ENCODE peak calls at places on chromosomes 6 and 20, in eight cellular contexts. F is hepatocyte, R is fibroblast of lung, I is GM23248, A is neural progenitor cell, N is keratinocyte, B is A549, P is Karpas-422. D is an unnamed sample.

GRCh38 chr6:78910611-78911134 is 43.3 kb downstream of the IRAK1BP1 start:
- DNase-seq in F (peak), R (peak), I (peak), A (peak), N (no peak), B (no peak), P (no peak), D (peak)

GRCh38 chr6:21769405-21769851 is 175.9 kb downstream of the SOX4 start:
- DNase-seq in F (peak), R (peak), I (peak), A (peak), N (no peak), B (no peak), P (no peak), D (peak)

GRCh38 chr20:44326391-44327159 is 10.3 kb upstream of the R3HDML start:
- DNase-seq in F (peak), R (no peak), I (peak), A (peak), N (no peak), B (no peak), P (no peak), D (no peak)

GRCh38 chr6:165854863-165855593 is 192.0 kb upstream of the PDE10A start:
- DNase-seq in F (no peak), R (no peak), I (no peak), A (no peak), N (no peak), B (no peak), P (no peak), D (no peak)

GRCh38 chr6:42532038-42532669 is 31.7 kb upstream of the UBR2 start:
- DNase-seq in F (peak), R (peak), I (peak), A (peak), N (peak), B (peak), P (peak), D (peak)

GRCh38 chr6:142374965-142375733 is 73.3 kb downstream of the ADGRG6 start:
- DNase-seq in F (peak), R (peak), I (peak), A (no peak), N (peak), B (peak), P (no peak), D (peak)

GRCh38 chr6:64010010-64010409 is 374.4 kb downstream of the PHF3 start:
- DNase-seq in F (no peak), R (no peak), I (no peak), A (peak), N (no peak), B (no peak), P (no peak), D (no peak)

GRCh38 chr6:75296811-75297779 is 12.5 kb upstream of the TMEM30A start:
- DNase-seq in F (peak), R (peak), I (peak), A (peak), N (no peak), B (no peak), P (peak), D (peak)

GRCh38 chr20:43955244-43956191 is 40.9 kb downstream of the TOX2 start:
- DNase-seq in F (no peak), R (peak), I (peak), A (no peak), N (peak), B (peak), P (peak), D (peak)

GRCh38 chr6:151205971-151206600 is 33.7 kb upstream of the AKAP12 start:
- DNase-seq in F (no peak), R (no peak), I (peak), A (no peak), N (no peak), B (no peak), P (no peak), D (no peak)

DNA sequence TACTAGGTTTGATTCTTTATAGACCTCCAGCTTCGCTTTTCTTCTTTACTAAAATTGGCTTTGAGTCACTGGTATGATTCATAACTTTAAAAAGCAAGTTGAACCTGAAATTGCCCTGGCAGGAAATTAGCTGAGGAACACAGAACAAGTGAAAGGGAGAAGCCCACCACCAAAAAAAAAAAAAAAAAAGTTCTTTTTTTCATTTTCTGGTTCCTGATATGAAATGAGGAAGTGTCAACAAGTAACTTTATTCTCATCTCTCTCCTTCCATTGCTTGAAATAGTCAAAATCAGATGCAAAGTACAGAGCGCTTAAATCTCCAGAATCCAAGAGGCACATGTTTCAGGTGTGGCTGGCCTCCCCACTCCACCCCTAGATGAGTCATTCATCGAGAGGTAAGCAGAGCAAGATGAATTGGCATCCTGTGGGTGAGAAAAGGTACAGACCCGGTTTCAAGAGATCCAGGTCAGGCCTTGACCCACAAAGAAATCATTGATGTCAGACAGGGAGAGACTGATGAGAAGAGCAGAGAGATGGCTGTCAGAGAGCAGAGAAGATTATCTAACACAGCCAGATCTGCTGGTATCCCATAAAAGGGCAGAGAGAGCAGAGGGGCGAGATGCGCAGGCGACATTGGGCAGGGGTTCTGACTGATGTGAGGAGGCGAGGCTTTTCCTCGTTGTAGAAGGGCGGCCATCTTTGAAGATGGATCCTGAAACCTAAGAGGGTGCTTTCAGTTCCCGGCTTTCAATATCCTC is 54.8 kb upstream of the MBOAT1 start:
- DNase-seq in F (no peak), R (no peak), I (no peak), A (no peak), N (peak), B (no peak), P (peak), D (no peak)
- H3K4me2 ChIP-seq in F (no peak), R (no peak), I (no peak), A (no peak), N (peak), B (no peak), P (no peak), D (no peak)

GRCh38 chr6:35298625-35299140 is 1.1 kb downstream of the DEF6 start:
- DNase-seq in F (no peak), R (no peak), I (no peak), A (no peak), N (no peak), B (no peak), P (peak), D (no peak)
- H3K4me3 ChIP-seq in F (no peak), R (no peak), I (no peak), A (no peak), N (peak), B (no peak), P (peak), D (no peak)

DNA sequence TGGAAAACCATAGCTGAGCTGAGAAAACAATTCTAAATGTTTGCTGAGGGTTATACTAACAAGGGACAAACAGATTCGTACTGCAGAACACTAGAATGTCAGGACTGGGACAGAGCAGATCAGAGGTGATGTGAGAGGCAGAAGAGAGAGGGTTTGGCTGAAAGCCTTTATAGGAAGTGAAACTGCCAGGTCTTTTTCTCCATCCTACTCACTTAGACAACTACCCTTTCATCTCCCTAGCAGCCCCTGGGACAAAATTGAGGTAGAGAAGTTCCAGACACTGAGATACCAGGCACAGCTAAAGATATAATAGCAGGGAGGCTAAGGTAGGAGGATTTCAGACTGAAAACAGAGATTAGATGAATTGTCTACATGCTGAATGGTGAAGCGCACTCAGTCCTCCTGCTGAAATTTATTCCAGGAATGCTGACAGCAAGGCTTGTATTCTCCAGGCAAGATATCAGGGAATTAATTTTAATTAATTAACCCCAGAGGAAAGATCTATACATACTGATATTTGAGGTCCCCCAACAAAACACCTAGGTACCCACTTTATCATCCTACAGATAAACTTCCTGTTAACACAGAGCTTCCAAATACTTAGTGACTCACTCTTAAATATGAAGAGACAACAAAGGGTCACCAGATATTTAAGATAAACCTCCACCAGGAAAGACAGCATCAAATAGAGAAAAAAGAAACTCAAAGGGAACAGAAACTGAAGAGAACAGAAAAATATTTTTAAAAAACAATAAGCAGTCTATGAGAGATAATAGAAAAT is 12.6 kb upstream of the EIF2S2 start:
- DNase-seq in F (no peak), R (no peak), I (no peak), A (no peak), N (no peak), B (no peak), P (peak), D (no peak)
- H3K4me2 ChIP-seq in F (no peak), R (no peak), I (no peak), A (no peak), N (no peak), B (no peak), P (no peak), D (no peak)

GRCh38 chr20:41903614-41904013 is 285.4 kb upstream of the CHD6 start:
- DNase-seq in F (no peak), R (no peak), I (no peak), A (no peak), N (no peak), B (no peak), P (no peak), D (no peak)
- H3K4me3 ChIP-seq in F (no peak), R (no peak), I (no peak), A (no peak), N (no peak), B (no peak), P (no peak), D (no peak)

GRCh38 chr6:169678342-169678741 is 23.5 kb downstream of the WDR27 start:
- DNase-seq in F (no peak), R (no peak), I (no peak), A (no peak), N (no peak), B (no peak), P (no peak), D (no peak)

GRCh38 chr6:169675011-169675410 is 26.8 kb downstream of the WDR27 start:
- DNase-seq in F (no peak), R (no peak), I (no peak), A (no peak), N (no peak), B (no peak), P (no peak), D (no peak)

GRCh38 chr6:169671563-169671962 is 30.3 kb downstream of the WDR27 start:
- DNase-seq in F (no peak), R (no peak), I (no peak), A (no peak), N (no peak), B (no peak), P (no peak), D (no peak)

GRCh38 chr6:169677096-169677495 is 24.7 kb downstream of the WDR27 start:
- DNase-seq in F (no peak), R (no peak), I (no peak), A (no peak), N (no peak), B (no peak), P (no peak), D (no peak)
- H3K4me2 ChIP-seq in F (no peak), R (no peak), I (no peak), A (no peak), N (no peak), B (no peak), P (no peak), D (no peak)